ENCODE peak calls at places on chromosomes 4 and X, in seven cellular contexts. C is bronchial epithelial cell, Z is AG04450, F is suprapubic skin, T is MM.1S, B is brain microvascular endothelial cell, E is fibroblast of lung. J is an unnamed sample.

GRCh38 chrX:42466706-42467105 is 311.3 kb downstream of the PPP1R2C start:
- DNase-seq in C (peak; percentile 28), Z (no peak), F (no peak), T (no peak), B (no peak), E (no peak), J (no peak)

GRCh38 chr4:53507671-53508286 is 83.5 kb downstream of the LNX1 start:
- DNase-seq in C (no peak), Z (no peak), F (no peak), T (no peak), B (peak; percentile 49), E (peak; percentile 64), J (no peak)

GRCh38 chr4:54837576-54838140 is 179.9 kb downstream of the KIT start:
- DNase-seq in C (no peak), Z (no peak), F (no peak), T (no peak), B (no peak), E (peak; percentile 6), J (no peak)

GRCh38 chrX:80812176-80812575 is 2.5 kb upstream of the BRWD3 start:
- DNase-seq in C (no peak), Z (no peak), F (no peak), T (peak; percentile 53), B (peak; percentile 46), E (peak; percentile 26), J (peak; percentile 17)

GRCh38 chr4:18736551-18736950 is 715.0 kb upstream of the LCORL start:
- DNase-seq in C (no peak), Z (no peak), F (no peak), T (no peak), B (no peak), E (no peak), J (no peak)

GRCh38 chrX:38638952-38639529 is 77.7 kb downstream of the TSPAN7 start:
- DNase-seq in C (no peak), Z (no peak), F (no peak), T (no peak), B (peak; percentile 6), E (no peak), J (no peak)

GRCh38 chr4:132642196-132642817 is 506.8 kb upstream of the PCDH10 start:
- DNase-seq in C (peak; percentile 32), Z (peak; percentile 16), F (no peak), T (peak; percentile 65), B (peak; percentile 22), E (peak; percentile 60), J (no peak)

GRCh38 chr4:9762823-9763475 is 18.5 kb upstream of the DRD5 start:
- DNase-seq in C (peak; percentile 71), Z (peak; percentile 3), F (no peak), T (peak; percentile 83), B (peak; percentile 62), E (peak; percentile 72), J (peak; percentile 22)

GRCh38 chr4:3520796-3521600 is 11.2 kb downstream of the LRPAP1 start:
- DNase-seq in C (no peak), Z (no peak), F (no peak), T (no peak), B (no peak), E (no peak), J (no peak)

DNA sequence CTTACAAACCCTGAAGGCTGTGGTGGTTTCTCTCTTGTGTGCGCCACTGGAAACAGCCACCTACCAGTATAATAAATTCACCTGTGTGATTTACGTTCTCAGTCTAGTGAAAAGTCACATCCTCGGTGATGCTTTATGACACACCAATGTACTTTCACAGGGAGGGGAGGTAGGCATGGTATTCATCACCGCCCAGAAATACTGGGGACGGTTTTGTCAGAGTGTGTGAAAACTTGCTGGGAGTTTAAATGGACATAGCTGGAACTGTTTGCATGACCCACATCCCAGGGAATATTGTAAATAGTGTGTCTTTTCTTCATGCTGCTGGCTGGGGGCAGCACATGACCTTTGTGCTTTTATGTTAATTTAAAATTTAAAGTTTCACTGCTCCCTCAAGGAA is 421.8 kb downstream of the MAPK10 start:
- DNase-seq in C (no peak), Z (no peak), F (no peak), T (no peak), B (no peak), E (no peak), J (no peak)
- H3K4me3 ChIP-seq in C (no peak overlapping the region), Z (no peak overlapping the region), F (no peak overlapping the region), T (no peak overlapping the region), B (no peak overlapping the region), E (no peak overlapping the region), J (no peak overlapping the region)

GRCh38 chr4:124018383-124019317 is 622.1 kb downstream of the SPRY1 start:
- DNase-seq in C (no peak), Z (no peak), F (peak; percentile 79), T (peak; percentile 84), B (peak; percentile 18), E (peak; percentile 51), J (peak; percentile 78)
- TF ChIP-seq CTCF in C (no peak), Z (no peak), F (no peak), T (no peak), B (no peak), E (no peak), J (no peak)

DNA sequence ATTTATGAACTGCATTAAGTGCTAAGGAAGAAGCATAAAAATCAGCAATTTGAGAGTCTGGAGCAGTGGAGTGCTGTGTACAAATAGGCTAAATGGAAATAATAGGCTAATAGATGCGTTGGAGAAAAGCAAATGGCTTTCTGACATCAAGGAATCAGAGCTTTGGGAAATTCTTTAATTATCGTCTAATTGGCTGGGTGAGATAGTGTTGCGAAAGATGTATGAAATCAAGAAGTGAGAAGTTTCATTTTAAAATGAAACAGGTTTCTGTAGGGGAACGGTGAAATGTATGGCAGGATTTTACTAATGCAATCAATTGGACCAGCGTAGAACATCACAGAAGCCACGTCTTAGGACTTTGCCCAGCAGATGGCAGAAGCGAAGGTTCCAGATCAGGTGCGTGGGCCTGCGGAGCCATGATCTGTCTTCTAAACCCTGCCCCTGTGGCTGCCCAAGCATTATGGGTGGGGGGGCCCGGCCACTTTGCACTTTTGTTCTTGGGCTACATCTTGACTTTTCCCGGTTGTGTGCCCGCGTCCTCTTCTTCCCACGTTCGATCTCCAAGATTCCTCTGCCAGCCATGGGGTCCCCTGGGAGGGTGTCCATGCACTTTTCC is 118.5 kb upstream of the SHISA3 start:
- DNase-seq in C (no peak), Z (no peak), F (no peak), T (no peak), B (no peak), E (no peak), J (no peak)
- H3K4me3 ChIP-seq in C (no peak overlapping the region), Z (no peak overlapping the region), F (no peak overlapping the region), T (no peak overlapping the region), B (no peak overlapping the region), E (no peak overlapping the region), J (no peak overlapping the region)

GRCh38 chr4:66688674-66689073 is 856.6 kb downstream of the CENPC start:
- DNase-seq in C (peak; percentile 46), Z (no peak), F (no peak), T (peak; percentile 27), B (no peak), E (peak; percentile 11), J (no peak)
- TF ChIP-seq CTCF in C (no peak), Z (no peak), F (no peak), T (peak; percentile 43), B (peak; percentile 20), E (no peak), J (no peak)

DNA sequence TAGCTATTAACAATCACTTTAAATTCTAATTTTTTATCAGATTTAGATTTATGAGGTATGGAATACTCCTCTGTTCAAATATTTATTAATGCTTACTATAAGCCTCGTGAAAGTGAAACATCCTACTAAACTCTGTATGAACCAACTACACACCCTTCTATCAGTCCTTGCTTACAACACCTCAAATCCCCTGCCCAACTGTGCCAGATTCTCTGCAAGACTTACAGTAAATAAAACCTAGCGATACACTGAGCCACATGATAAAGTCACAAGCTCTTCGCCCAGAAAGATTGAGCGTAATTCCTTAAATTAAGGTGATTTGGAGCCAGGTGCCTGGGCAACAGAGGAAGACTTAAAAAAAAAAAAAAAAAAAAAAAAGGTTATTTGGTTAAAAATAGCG is 17.3 kb upstream of the C4orf36 start:
- DNase-seq in C (no peak), Z (no peak), F (no peak), T (no peak), B (no peak), E (no peak), J (no peak)
- H3K4me3 ChIP-seq in C (no peak overlapping the region), Z (no peak overlapping the region), F (no peak overlapping the region), T (no peak overlapping the region), B (no peak overlapping the region), E (no peak overlapping the region), J (no peak overlapping the region)

GRCh38 chrX:51802917-51803688 is 59.9 kb downstream of the GSPT2 start:
- DNase-seq in C (peak; percentile 50), Z (peak; percentile 11), F (no peak), T (peak; percentile 70), B (peak; percentile 40), E (peak; percentile 71), J (peak; percentile 26)
- TF ChIP-seq CTCF in C (peak; percentile 33), Z (peak; percentile 19), F (no peak), T (peak; percentile 33), B (peak; percentile 43), E (peak; percentile 21), J (no peak)

GRCh38 chr4:109301691-109302365 is 630 bp downstream of the COL25A1 start:
- DNase-seq in C (no peak), Z (no peak), F (no peak), T (no peak), B (no peak), E (no peak), J (no peak)

GRCh38 chr4:109298279-109299010 is 4.0 kb downstream of the COL25A1 start:
- DNase-seq in C (peak; percentile 49), Z (no peak), F (no peak), T (peak; percentile 51), B (peak; percentile 11), E (peak; percentile 11), J (no peak)

GRCh38 chr4:109302366-109303140 is at the start of gene COL25A1:
- DNase-seq in C (peak; percentile 12), Z (no peak), F (no peak), T (peak; percentile 78), B (peak; percentile 24), E (peak; percentile 26), J (no peak)

GRCh38 chr4:109303141-109303499 is 662 bp upstream of the COL25A1 start:
- DNase-seq in C (peak; percentile 32), Z (no peak), F (no peak), T (no peak), B (no peak), E (peak; percentile 10), J (no peak)
- H3K4me3 ChIP-seq in C (peak overlapping the region; percentile 22), Z (peak overlapping the region; percentile 55), F (peak overlapping the region; percentile 64), T (peak overlapping the region; percentile 82), B (peak overlapping the region; percentile 62), E (peak overlapping the region; percentile 47), J (peak overlapping the region; percentile 44)

GRCh38 chrX:145923376-145923775 is 105.7 kb downstream of the SLITRK2 start:
- DNase-seq in C (no peak), Z (no peak), F (no peak), T (no peak), B (no peak), E (no peak), J (no peak)
- TF ChIP-seq CTCF in C (no peak), Z (no peak), F (no peak), T (no peak), B (no peak), E (no peak), J (no peak)

J was measured in HFF-Myc.